ENCODE peak calls at places on chromosomes 4 and X, in ten cellular contexts. N is A172; V is stimulated activated CD8-positive, alpha-beta memory T cell treated with anti-CD3 and anti-CD28 coated beads, Interleukin-4, amount 100 ng/mL, for 1 hour; K is foreskin fibroblast; Z is amygdala; P is bronchial epithelial cell; D is Peyer's patch; M is activated T-helper 1 cell treated with anti-CD3 and anti-CD28 coated beads, Interleukin-12 subunit alpha, Interleukin-12 subunit beta, Interleukin-2, Interleukin-4 antibody, amounts not matched to agents 30 ng/mL and 10 ng/mL and 1 ng/mL, durations not matched to agents 14 hours and 24 hours and 36 hours; Q is stimulated activated CD4-positive, alpha-beta T cell treated with anti-CD3 and anti-CD28 coated beads, TNF-alpha, amount 100 ng/mL, for 48 hours; S is transverse colon. H is an unnamed sample.

GRCh38 chrX:40727599-40728252 is 7.6 kb downstream of the MED14 start:
- DNase-seq in S (no peak), Z (no peak), V (no peak), D (no peak), P (no peak), Q (no peak), K (peak; percentile 7), M (no peak), N (no peak), H (no peak)

GRCh38 chr4:38273369-38273768 is 313.2 kb downstream of the PTTG2 start:
- DNase-seq in P (no peak), Z (no peak), K (no peak), V (no peak), N (no peak), M (no peak), D (no peak), S (no peak), Q (no peak), H (no peak)

GRCh38 chr4:19021617-19022016 is 1000.1 kb upstream of the LCORL start:
- DNase-seq in P (no peak), K (no peak), S (no peak), D (no peak), N (no peak), M (no peak), Z (no peak), V (no peak), Q (no peak), H (no peak)

GRCh38 chr4:40254961-40255721 is 58.3 kb downstream of the RHOH start:
- DNase-seq in P (peak; percentile 87), K (peak; percentile 77), V (no peak), Z (no peak), N (peak; percentile 46), M (no peak), Q (no peak), S (no peak), D (no peak), H (peak; percentile 78)

GRCh38 chr4:1175635-1176229 is 3.3 kb upstream of the SPON2 start:
- DNase-seq in N (no peak), Z (no peak), Q (no peak), M (no peak), S (no peak), K (no peak), D (no peak), V (no peak), P (no peak), H (no peak)

GRCh38 chrX:45351478-45351877 is 150.8 kb upstream of the DIPK2B start:
- DNase-seq in N (peak; percentile 35), M (no peak), K (peak; percentile 82), Z (no peak), V (no peak), Q (no peak), D (no peak), S (no peak), P (peak; percentile 50), H (no peak)

GRCh38 chr4:141501931-141502330 is 134.5 kb upstream of the IL15 start:
- DNase-seq in M (no peak), P (peak; percentile 48), D (no peak), S (no peak), K (peak; percentile 64), Q (no peak), Z (no peak), V (no peak), N (no peak), H (no peak)

GRCh38 chrX:64229145-64229544 is 1.3 kb downstream of the ASB12 start:
- DNase-seq in M (no peak), K (no peak), Z (no peak), P (no peak), V (no peak), D (no peak), Q (no peak), N (no peak), S (peak; percentile 31), H (no peak)

GRCh38 chr4:85952982-85953650 is 406.7 kb downstream of the MAPK10 start:
- DNase-seq in V (no peak), P (no peak), D (no peak), Q (no peak), K (no peak), S (no peak), N (no peak), Z (no peak), M (no peak), H (no peak)

GRCh38 chr4:120977435-120977997 is 55.0 kb upstream of the PRDM5 start:
- DNase-seq in D (no peak), P (peak; percentile 65), S (peak; percentile 9), K (peak; percentile 70), M (no peak), Q (peak; percentile 2), V (no peak), N (peak; percentile 21), Z (no peak), H (peak; percentile 66)

GRCh38 chrX:115058276-115058675 is 40.9 kb upstream of the IL13RA2 start:
- DNase-seq in Z (no peak), D (no peak), M (no peak), P (peak; percentile 22), N (peak; percentile 59), K (peak; percentile 81), Q (no peak), V (no peak), S (no peak), H (peak; percentile 28)

GRCh38 chr4:67087897-67088296 is 457.4 kb downstream of the CENPC start:
- DNase-seq in K (no peak), M (peak; percentile 12), P (peak; percentile 49), V (peak; percentile 1), S (peak; percentile 35), D (no peak), Z (no peak), Q (peak; percentile 13), N (peak; percentile 9), H (no peak)

GRCh38 chr4:161577604-161578301 is 586.0 kb downstream of the FSTL5 start:
- DNase-seq in Q (no peak), S (no peak), K (peak; percentile 66), D (no peak), N (peak; percentile 71), V (no peak), M (no peak), P (peak; percentile 7), Z (no peak), H (peak; percentile 68)

GRCh38 chr4:147581601-147582350 is 35.4 kb upstream of the TMEM184C start:
- DNase-seq in D (no peak), Z (no peak), S (no peak), M (no peak), K (peak; percentile 79), N (no peak), P (peak; percentile 72), Q (no peak), V (no peak), H (no peak)

H was measured in H4.